ENCODE peak calls at places on chromosomes 11 and 22, in ten cellular contexts. N, F, S, C, A, D, G, J, E and O are unnamed samples.

GRCh38 chr11:129701706-129702105 is 113.9 kb upstream of the TMEM45B start:
- DNase-seq in S (no peak), D (no peak), C (no peak), N (no peak), J (no peak), F (no peak), E (no peak), A (no peak), G (no peak), O (peak)

GRCh38 chr22:41094036-41094435 is 1.6 kb downstream of the EP300 start:
- DNase-seq in C (peak), F (peak), N (no peak), E (no peak), J (no peak), D (peak), A (peak), G (no peak), S (no peak), O (no peak)

GRCh38 chr22:37203354-37204044 is 8.8 kb downstream of the SSTR3 start:
- DNase-seq in C (no peak), S (no peak), J (no peak), E (no peak), N (no peak), D (no peak), G (peak), A (no peak), F (no peak), O (no peak)

GRCh38 chr11:88384004-88384677 is 46.6 kb upstream of the CTSC start:
- DNase-seq in G (no peak), N (no peak), F (no peak), J (peak), S (no peak), A (peak), E (no peak), C (peak), D (peak), O (no peak)

GRCh38 chr22:28917747-28918543 is 34.6 kb downstream of the ZNRF3 start:
- DNase-seq in G (no peak), D (no peak), N (no peak), F (no peak), A (no peak), C (no peak), S (no peak), E (no peak), J (peak), O (no peak)

GRCh38 chr11:15073361-15074205 is at the start of gene CALCB:
- DNase-seq in C (peak), D (no peak), E (no peak), J (no peak), F (no peak), G (no peak), A (no peak), S (no peak), N (peak), O (no peak)

GRCh38 chr11:119433369-119433749 is 10.4 kb upstream of the THY1 start:
- DNase-seq in S (no peak), A (no peak), D (peak), J (no peak), C (peak), E (peak), N (no peak), F (no peak), G (no peak), O (no peak)

GRCh38 chr11:69654660-69655478 is 13.9 kb downstream of the CCND1 start:
- DNase-seq in G (no peak), E (no peak), J (peak), C (peak), S (no peak), N (no peak), F (no peak), D (no peak), A (no peak), O (no peak)

GRCh38 chr11:94504689-94505293 is 7.5 kb upstream of the C11orf97 start:
- DNase-seq in F (peak), S (no peak), C (peak), J (peak), E (no peak), N (no peak), D (peak), A (peak), G (no peak), O (no peak)

GRCh38 chr11:27717377-27717776 is 17.1 kb upstream of the BDNF start:
- DNase-seq in A (no peak), C (peak), D (peak), E (no peak), N (no peak), G (no peak), J (peak), F (no peak), S (no peak), O (no peak)
- TF ChIP-seq CTCF in A (peak), C (peak), D (peak), E (peak), N (no peak), G (no peak), J (peak), F (no peak), S (no peak), O (peak)

GRCh38 chr11:46845740-46846509 is at the start of gene CKAP5:
- DNase-seq in A (peak), G (peak), F (peak), S (peak), N (peak), D (peak), J (peak), E (peak), C (peak), O (peak)
- TF ChIP-seq CTCF in A (peak), G (no peak), F (no peak), S (no peak), N (no peak), D (no peak), J (no peak), E (no peak), C (no peak), O (no peak)

DNA sequence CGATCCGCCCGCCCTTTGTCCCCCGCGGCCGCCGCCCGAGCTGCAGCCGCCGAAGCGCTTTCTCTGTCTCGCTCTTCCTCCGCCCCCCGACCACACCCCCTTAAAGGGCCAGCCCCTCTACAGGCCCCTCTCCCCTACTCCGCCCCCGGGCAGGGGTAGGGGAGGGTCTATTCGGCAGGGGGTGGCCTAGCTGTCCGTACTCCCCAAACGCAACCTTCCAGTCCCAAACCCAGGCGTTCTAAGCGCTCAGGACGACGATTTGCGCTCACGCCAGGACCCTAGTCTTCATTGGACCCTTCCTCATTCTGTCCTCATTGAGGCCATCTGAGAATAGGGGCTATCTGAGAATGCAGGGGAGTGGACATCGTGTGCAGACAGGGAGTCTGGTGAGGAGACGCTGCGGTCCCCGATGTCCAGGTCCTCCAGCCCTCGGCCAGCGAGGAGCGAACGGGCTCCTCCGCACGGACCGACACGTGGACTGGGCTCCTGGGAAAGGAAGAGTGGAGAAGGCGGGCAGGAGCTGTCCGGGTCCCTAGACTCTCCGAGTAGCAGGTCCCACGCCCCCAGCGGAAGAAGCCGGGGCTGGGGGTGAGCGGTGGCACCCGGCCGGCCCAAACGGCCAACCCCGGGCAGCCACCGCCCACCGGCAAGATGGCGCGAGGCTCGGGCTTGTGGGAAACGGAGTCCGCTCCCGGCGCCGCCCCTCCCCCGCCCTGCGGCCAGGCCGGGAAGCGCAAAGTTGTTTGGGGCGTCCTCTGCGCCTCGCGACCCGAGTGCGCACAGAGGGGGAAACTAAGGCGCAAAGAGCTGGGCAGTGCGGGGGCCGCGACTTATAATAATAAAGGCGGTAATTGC is at the start of gene PPP1R14B:
- DNase-seq in C (peak), N (peak), G (peak), D (peak), F (peak), A (peak), J (peak), S (peak), E (no peak), O (peak)
- TF ChIP-seq CTCF in C (no peak), N (no peak), G (no peak), D (peak), F (no peak), A (no peak), J (no peak), S (peak), E (no peak), O (peak)

GRCh38 chr22:44737414-44738346 is 14.7 kb upstream of the ARHGAP8 start:
- DNase-seq in A (no peak), S (no peak), E (no peak), G (no peak), C (no peak), F (no peak), D (no peak), N (no peak), J (no peak), O (peak)

GRCh38 chr22:44734801-44735517 is 17.4 kb upstream of the ARHGAP8 start:
- DNase-seq in G (peak), J (no peak), D (no peak), S (no peak), F (no peak), A (no peak), E (no peak), N (no peak), C (no peak), O (no peak)

GRCh38 chr22:44734278-44734677 is 18.1 kb upstream of the ARHGAP8 start:
- DNase-seq in G (no peak), E (no peak), S (no peak), A (no peak), F (no peak), N (no peak), D (no peak), C (no peak), J (no peak), O (no peak)

GRCh38 chr22:44736581-44737413 is 15.6 kb upstream of the ARHGAP8 start:
- DNase-seq in E (no peak), D (no peak), A (no peak), G (no peak), N (no peak), J (no peak), C (no peak), F (no peak), S (no peak), O (peak)

GRCh38 chr22:44735518-44736428 is 16.6 kb upstream of the ARHGAP8 start:
- DNase-seq in G (peak), D (peak), A (peak), N (peak), E (no peak), C (peak), F (peak), S (peak), J (peak), O (peak)
- TF ChIP-seq CTCF in G (peak), D (peak), A (peak), N (peak), E (peak), C (peak), F (peak), S (peak), J (peak), O (peak)

GRCh38 chr11:110095554-110095953 is 2.4 kb downstream of the ZC3H12C start:
- DNase-seq in E (no peak), A (peak), D (no peak), J (no peak), S (no peak), F (no peak), C (peak), G (no peak), N (no peak), O (no peak)

GRCh38 chr11:110096369-110096976 is 3.3 kb downstream of the ZC3H12C start:
- DNase-seq in C (no peak), F (no peak), G (no peak), A (no peak), E (no peak), S (no peak), J (no peak), D (no peak), N (no peak), O (no peak)

GRCh38 chr11:110100476-110101240 is 7.5 kb downstream of the ZC3H12C start:
- DNase-seq in G (no peak), D (no peak), E (no peak), F (no peak), J (no peak), C (no peak), S (no peak), N (no peak), A (no peak), O (no peak)

GRCh38 chr11:110097459-110098012 is 4.3 kb downstream of the ZC3H12C start:
- DNase-seq in N (no peak), D (no peak), F (no peak), C (no peak), S (no peak), A (no peak), J (no peak), G (no peak), E (no peak), O (no peak)

DNA sequence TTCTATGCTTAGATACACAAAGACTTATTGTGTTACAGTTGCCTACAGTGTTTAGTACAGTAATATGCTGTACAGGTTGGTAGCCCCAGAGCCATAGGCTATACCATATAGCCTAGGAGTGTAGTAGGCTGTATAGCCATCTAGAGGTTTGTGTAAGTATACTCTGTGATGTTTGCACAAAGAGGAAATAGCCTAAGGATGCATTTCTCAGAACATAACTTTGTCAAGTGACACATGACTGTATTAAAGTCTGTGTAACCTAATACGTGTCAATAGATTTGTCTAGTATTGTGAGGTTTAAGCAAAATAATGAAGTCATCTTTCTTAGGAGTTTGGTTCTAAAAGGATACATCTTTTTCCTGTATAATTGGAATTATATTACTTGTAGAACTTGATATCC is 5.5 kb downstream of the ZC3H12C start:
- DNase-seq in G (no peak), J (no peak), E (no peak), S (no peak), C (no peak), N (no peak), F (no peak), D (no peak), A (no peak), O (no peak)
- TF ChIP-seq CTCF in G (no peak), J (no peak), E (no peak), S (no peak), C (no peak), N (no peak), F (peak), D (no peak), A (no peak), O (peak)

GRCh38 chr11:131746201-131746600 is 375.8 kb downstream of the NTM start:
- DNase-seq in E (no peak), A (no peak), G (no peak), C (no peak), F (no peak), S (no peak), D (no peak), J (no peak), N (no peak), O (no peak)
- TF ChIP-seq CTCF in E (no peak), A (no peak), G (no peak), C (no peak), F (no peak), S (no peak), D (no peak), J (no peak), N (no peak), O (no peak)

GRCh38 chr11:9760180-9760550 is 96.3 kb downstream of the SWAP70 start:
- DNase-seq in E (no peak), D (peak), G (no peak), N (no peak), A (peak), C (peak), S (peak), F (no peak), J (no peak), O (peak)

GRCh38 chr11:9757809-9758675 is 94.2 kb downstream of the SWAP70 start:
- DNase-seq in A (peak), S (peak), G (peak), C (peak), J (peak), F (peak), N (peak), E (no peak), D (peak), O (peak)

GRCh38 chr11:9759519-9760179 is 95.8 kb downstream of the SWAP70 start:
- DNase-seq in D (peak), J (peak), E (peak), F (peak), C (peak), N (no peak), A (peak), S (peak), G (peak), O (peak)

GRCh38 chr11:9756878-9757277 is 93.0 kb downstream of the SWAP70 start:
- DNase-seq in N (no peak), S (no peak), E (no peak), C (no peak), J (no peak), F (no peak), D (no peak), A (no peak), G (no peak), O (no peak)

DNA sequence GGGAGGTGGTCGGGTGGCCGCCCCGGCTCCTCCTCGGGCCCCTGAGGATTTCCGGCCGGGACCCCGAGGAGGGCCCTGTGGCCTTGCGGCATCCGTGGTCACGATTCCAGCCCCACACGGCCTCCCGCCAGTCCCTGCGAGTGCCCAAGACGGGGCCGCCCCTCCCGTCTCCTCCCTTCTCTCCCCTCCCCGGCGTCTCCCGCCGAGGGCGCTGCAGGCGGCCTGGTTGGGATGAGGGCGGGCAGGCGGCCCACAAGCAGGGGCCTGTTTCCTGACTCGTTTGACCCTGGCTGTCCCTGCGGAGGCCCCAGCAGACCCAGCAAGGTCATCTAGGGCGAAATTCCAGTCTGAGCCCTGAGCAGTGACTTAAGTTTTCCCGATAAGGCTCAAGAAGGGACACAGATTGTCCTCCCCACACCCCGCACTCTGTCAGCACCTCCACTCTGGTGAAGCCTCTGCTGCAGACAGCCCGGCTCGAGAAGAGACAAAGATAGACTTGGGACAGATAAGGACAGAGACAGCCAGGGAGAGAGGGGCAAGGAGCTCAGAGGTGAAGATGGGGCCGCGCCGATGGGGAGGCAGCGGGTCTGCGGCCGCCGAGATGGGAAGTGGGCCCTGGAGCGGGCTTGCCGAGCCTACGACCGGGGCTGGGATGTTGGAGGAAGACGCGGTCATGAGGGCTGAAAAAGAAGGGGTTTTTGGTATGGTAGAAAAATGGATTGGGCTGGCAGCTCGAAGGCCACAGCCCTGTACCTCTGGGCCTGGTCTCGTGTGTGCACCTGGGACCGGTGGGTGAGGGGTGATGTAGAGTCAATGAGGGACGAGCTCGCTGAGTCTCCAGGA is 95.0 kb downstream of the SWAP70 start:
- DNase-seq in A (peak), C (peak), N (no peak), E (peak), D (peak), G (peak), S (peak), F (peak), J (peak), O (peak)
- TF ChIP-seq CTCF in A (peak), C (no peak), N (no peak), E (peak), D (no peak), G (no peak), S (peak), F (peak), J (no peak), O (no peak)